ENCODE peak calls at places on chromosomes 4 and X, in five cellular contexts. V is SK-N-SH, G is MM.1S, N is AG04450, P is pancreas. I is an unnamed sample. For H3K9me3, the result is how much of the 10 kb centered on the place peaks cover.

GRCh38 chrX:2677764-2678163 is 13.3 kb upstream of the CD99 start:
- DNase-seq in V (no peak), G (no peak), N (peak), P (peak), I (peak)

GRCh38 chrX:53681661-53682060 is 4.9 kb downstream of the HUWE1 start:
- DNase-seq in V (no peak), G (no peak), N (no peak), P (no peak), I (no peak)

GRCh38 chrX:82230013-82230412 is 1028.1 kb downstream of the SH3BGRL start:
- DNase-seq in V (no peak), G (no peak), N (no peak), P (no peak), I (no peak)

GRCh38 chr4:133618963-133619362 is 469.9 kb downstream of the PCDH10 start:
- DNase-seq in V (no peak), G (no peak), N (no peak), P (no peak), I (no peak)

GRCh38 chr4:176988226-176988625 is 195.5 kb upstream of the VEGFC start:
- DNase-seq in V (no peak), G (no peak), N (peak), P (no peak), I (no peak)

GRCh38 chr4:144176476-144176875 is 36.0 kb upstream of the GYPA start:
- DNase-seq in V (no peak), G (no peak), N (no peak), P (no peak), I (no peak)

GRCh38 chr4:123349401-123350190 is 47.0 kb upstream of the SPRY1 start:
- DNase-seq in V (no peak), G (no peak), N (no peak), P (no peak), I (no peak)

GRCh38 chr4:73222466-73223257 is 35.9 kb downstream of the ANKRD17 start:
- DNase-seq in V (peak), G (peak), N (peak), P (peak), I (no peak)

GRCh38 chr4:118964891-118965411 is 76.3 kb downstream of the SYNPO2 start:
- DNase-seq in V (no peak), G (no peak), N (no peak), P (no peak), I (no peak)

GRCh38 chrX:15143050-15143824 is 126.6 kb downstream of the ASB9 start:
- DNase-seq in V (peak), G (peak), N (no peak), P (peak), I (no peak)

GRCh38 chr4:15982833-15983528 is 20.0 kb upstream of the FGFBP2 start:
- DNase-seq in V (no peak), G (no peak), N (no peak), P (no peak), I (no peak)

GRCh38 chr4:157217708-157218107 is 2.8 kb upstream of the GRIA2 start:
- DNase-seq in V (peak), G (peak), N (no peak), P (no peak), I (no peak)

GRCh38 chrX:86023806-86024205 is 23.6 kb downstream of the CHM start:
- DNase-seq in V (no peak), G (no peak), N (no peak), P (no peak), I (no peak)

GRCh38 chr4:3851881-3852280 is 85.7 kb downstream of the ADRA2C start:
- DNase-seq in V (no peak), G (no peak), N (no peak), P (no peak), I (no peak)

GRCh38 chrX:84993150-84993549 is 10.5 kb upstream of the APOOL start:
- DNase-seq in V (no peak), G (no peak), N (no peak), P (no peak), I (no peak)

GRCh38 chr4:15779336-15779735 is 1.2 kb downstream of the CD38 start:
- DNase-seq in V (peak), G (no peak), N (no peak), P (no peak), I (peak)

GRCh38 chr4:123616970-123617392 is 220.4 kb downstream of the SPRY1 start:
- DNase-seq in V (peak), G (no peak), N (no peak), P (peak), I (no peak)

GRCh38 chrX:46693149-46693548 is 65.8 kb downstream of the SLC9A7 start:
- DNase-seq in V (no peak), G (no peak), N (no peak), P (no peak), I (no peak)

GRCh38 chr4:82213485-82214162 is 160.2 kb downstream of the HNRNPD start:
- DNase-seq in V (no peak), G (peak), N (no peak), P (no peak), I (no peak)

GRCh38 chr4:167233523-167234387 is 539 bp downstream of the SPOCK3 start:
- DNase-seq in V (peak), G (no peak), N (no peak), P (no peak), I (no peak)

GRCh38 chr4:90002406-90003040 is 107.9 kb downstream of the MMRN1 start:
- DNase-seq in V (peak), G (no peak), N (no peak), P (no peak), I (no peak)

GRCh38 chrX:151703487-151703886 is 8.2 kb downstream of the PRRG3 start:
- DNase-seq in V (no peak), G (no peak), N (no peak), P (no peak), I (no peak)

GRCh38 chr4:162232349-162232748 is 68.5 kb upstream of the FSTL5 start:
- DNase-seq in V (no peak), G (no peak), N (no peak), P (no peak), I (no peak)

GRCh38 chr4:121370729-121371325 is 10.0 kb downstream of the QRFPR start:
- DNase-seq in V (peak), G (peak), N (peak), P (no peak), I (no peak)

GRCh38 chrX:134528936-134529335 is 69.0 kb downstream of the HPRT1 start:
- DNase-seq in V (no peak), G (peak), N (no peak), P (no peak), I (no peak)

GRCh38 chr4:186144180-186144579 is 39.7 kb downstream of the FAM149A start:
- DNase-seq in V (peak), G (peak), N (no peak), P (no peak), I (no peak)

GRCh38 chr4:80139668-80140067 is 57.6 kb upstream of the PRDM8 start:
- DNase-seq in V (no peak), G (no peak), N (no peak), P (no peak), I (no peak)

GRCh38 chr4:8700576-8700975 is 108.0 kb downstream of the CPZ start:
- DNase-seq in V (peak), G (no peak), N (no peak), P (no peak), I (no peak)

GRCh38 chr4:8697826-8698225 is 105.3 kb downstream of the CPZ start:
- DNase-seq in V (no peak), G (no peak), N (no peak), P (no peak), I (peak)

GRCh38 chr4:8698341-8699062 is 105.9 kb downstream of the CPZ start:
- DNase-seq in V (no peak), G (no peak), N (no peak), P (no peak), I (peak)

GRCh38 chr4:8699479-8700145 is 107.0 kb downstream of the CPZ start:
- DNase-seq in V (peak), G (no peak), N (no peak), P (no peak), I (no peak)

GRCh38 chr4:8699063-8699385 is 106.5 kb downstream of the CPZ start:
- DNase-seq in V (no peak), G (no peak), N (no peak), P (no peak), I (no peak)
- H3K9me3 ChIP-seq in V (under half), G (under half), N (under half), P (under half), I (under half)

DNA sequence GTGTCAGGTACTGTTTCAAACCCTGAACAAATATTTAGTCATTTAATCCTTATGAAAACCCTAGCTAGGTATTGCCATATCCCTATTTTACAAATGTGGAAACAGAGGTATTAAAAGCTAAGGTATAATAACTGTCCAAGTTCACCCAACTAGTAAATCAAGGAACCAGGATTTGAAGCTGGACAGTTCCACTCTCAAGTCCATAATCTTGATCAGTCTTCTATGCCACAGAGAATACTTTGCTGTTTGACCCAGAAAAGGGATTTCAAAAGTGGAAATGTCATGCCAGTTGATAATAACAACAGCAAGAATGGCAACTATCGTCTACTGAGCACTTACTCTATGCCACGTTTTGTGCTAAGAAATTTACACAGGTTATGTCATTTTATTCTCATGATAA is 90.4 kb upstream of the KIT start:
- DNase-seq in V (no peak), G (no peak), N (no peak), P (no peak), I (no peak)
- H3K27ac ChIP-seq in V (peak), G (no peak), N (no peak), P (no peak), I (no peak)

GRCh38 chrX:66384722-66385121 is 220.7 kb downstream of the HEPH start:
- DNase-seq in V (no peak), G (no peak), N (no peak), P (no peak), I (no peak)
- H3K9me3 ChIP-seq in V (under half), G (under half), N (under half), P (under half), I (under half)

GRCh38 chr4:7397206-7398103 is 37.3 kb downstream of the PSAPL1 start:
- DNase-seq in V (peak), G (no peak), N (no peak), P (no peak), I (peak)
- H3K27ac ChIP-seq in V (no peak), G (no peak), N (no peak), P (no peak), I (no peak)

I was measured in suprapubic skin.